ENCODE peak calls at places on chromosomes 3 and 15, in nine cellular contexts. Z is amygdala, E is AG10803, G is HT-29, B is aorta, T is AG09309, R is NCI-H2081, Q is fibroblast of mammary gland, W is foreskin fibroblast. J is an unnamed sample.

GRCh38 chr3:25897019-25897418 is 107.1 kb downstream of the OXSM start:
- DNase-seq in Z (no peak), E (no peak), G (peak; percentile 28), B (no peak), T (no peak), R (no peak), Q (no peak), W (no peak), J (no peak)

GRCh38 chr15:66850078-66850991 is 148.3 kb downstream of the SMAD6 start:
- DNase-seq in Z (no peak), E (peak; percentile 28), G (no peak), B (peak; percentile 83), T (no peak), R (no peak), Q (no peak), W (no peak), J (peak; percentile 77)

GRCh38 chr3:48408823-48409281 is 21.0 kb downstream of the PLXNB1 start:
- DNase-seq in Z (no peak), E (no peak), G (no peak), B (peak; percentile 37), T (no peak), R (no peak), Q (no peak), W (no peak), J (peak; percentile 18)

GRCh38 chr15:41597787-41598186 is 38.8 kb downstream of the TYRO3 start:
- DNase-seq in Z (no peak), E (no peak), G (no peak), B (no peak), T (no peak), R (no peak), Q (no peak), W (no peak), J (no peak)

GRCh38 chr3:183576487-183577107 is 21.1 kb upstream of the KLHL6 start:
- DNase-seq in Z (no peak), E (peak; percentile 29), G (no peak), B (no peak), T (no peak), R (peak; percentile 75), Q (peak; percentile 55), W (peak; percentile 33), J (no peak)

GRCh38 chr3:41200669-41201021 is 1.3 kb downstream of the CTNNB1 start:
- DNase-seq in Z (no peak), E (peak; percentile 56), G (peak; percentile 22), B (no peak), T (no peak), R (no peak), Q (peak; percentile 50), W (peak; percentile 61), J (peak; percentile 38)

GRCh38 chr15:42693496-42693895 is 43.4 kb downstream of the CDAN1 start:
- DNase-seq in Z (no peak), E (no peak), G (no peak), B (no peak), T (no peak), R (no peak), Q (no peak), W (no peak), J (no peak)

GRCh38 chr3:12944413-12944812 is 103.0 kb upstream of the RPL32 start:
- DNase-seq in Z (no peak), E (no peak), G (no peak), B (no peak), T (no peak), R (no peak), Q (no peak), W (peak; percentile 67), J (no peak)

GRCh38 chr15:85312486-85312885 is 67.9 kb upstream of the AKAP13 start:
- DNase-seq in Z (no peak), E (peak; percentile 18), G (no peak), B (no peak), T (no peak), R (no peak), Q (peak; percentile 56), W (no peak), J (no peak)

GRCh38 chr15:52093539-52094502 is 18.8 kb downstream of the BCL2L10 start:
- DNase-seq in Z (no peak), E (peak; percentile 97), G (peak; percentile 82), B (no peak), T (peak; percentile 82), R (no peak), Q (peak; percentile 98), W (peak; percentile 98), J (peak; percentile 80)

GRCh38 chr15:65056868-65057548 is 10.8 kb downstream of the RASL12 start:
- DNase-seq in Z (no peak), E (no peak), G (peak; percentile 97), B (no peak), T (no peak), R (no peak), Q (no peak), W (no peak), J (no peak)

GRCh38 chr3:145522893-145523651 is 637.9 kb downstream of the PLOD2 start:
- DNase-seq in Z (no peak), E (no peak), G (no peak), B (no peak), T (no peak), R (no peak), Q (no peak), W (no peak), J (peak; percentile 57)

GRCh38 chr15:79970921-79971434 is at the start of gene BCL2A1:
- DNase-seq in Z (no peak), E (peak; percentile 83), G (no peak), B (no peak), T (peak; percentile 61), R (no peak), Q (peak; percentile 95), W (peak; percentile 75), J (no peak)

GRCh38 chr3:13927295-13927694 is 47.4 kb upstream of the WNT7A start:
- DNase-seq in Z (no peak), E (no peak), G (peak; percentile 20), B (no peak), T (no peak), R (no peak), Q (no peak), W (no peak), J (no peak)

GRCh38 chr15:81410318-81410753 is 36.3 kb upstream of the TMC3 start:
- DNase-seq in Z (no peak), E (peak; percentile 85), G (peak; percentile 84), B (no peak), T (peak; percentile 46), R (peak; percentile 82), Q (peak; percentile 88), W (peak; percentile 91), J (peak; percentile 79)

GRCh38 chr3:53156368-53156834 is 4.6 kb upstream of the PRKCD start:
- DNase-seq in Z (no peak), E (no peak), G (peak; percentile 20), B (no peak), T (no peak), R (no peak), Q (peak; percentile 13), W (peak; percentile 38), J (no peak)

GRCh38 chr3:1087066-1087555 is 5.7 kb upstream of the CNTN6 start:
- DNase-seq in Z (no peak), E (peak; percentile 94), G (peak; percentile 36), B (peak; percentile 86), T (peak; percentile 59), R (peak; percentile 31), Q (peak; percentile 91), W (peak; percentile 85), J (peak; percentile 68)

GRCh38 chr3:10389995-10390394 is 69.1 kb upstream of the SEC13 start:
- DNase-seq in Z (no peak), E (no peak), G (no peak), B (no peak), T (no peak), R (no peak), Q (no peak), W (no peak), J (no peak)

GRCh38 chr15:64009798-64010241 is 36.5 kb downstream of the DAPK2 start:
- DNase-seq in Z (no peak), E (peak; percentile 56), G (no peak), B (no peak), T (no peak), R (no peak), Q (peak; percentile 50), W (peak; percentile 71), J (no peak)

GRCh38 chr3:196120291-196120951 is 38.5 kb upstream of the TFRC start:
- DNase-seq in Z (no peak), E (no peak), G (no peak), B (no peak), T (no peak), R (peak; percentile 21), Q (no peak), W (no peak), J (peak; percentile 57)

GRCh38 chr3:67090472-67090871 is 92.4 kb downstream of the KBTBD8 start:
- DNase-seq in Z (no peak), E (peak; percentile 51), G (no peak), B (no peak), T (peak; percentile 14), R (no peak), Q (peak; percentile 52), W (peak; percentile 86), J (no peak)

GRCh38 chr3:49689046-49689886 is at the start of the genes MST1 and RNF123:
- DNase-seq in Z (no peak), E (peak; percentile 87), G (peak; percentile 78), B (peak; percentile 98), T (peak; percentile 43), R (no peak), Q (peak; percentile 84), W (peak; percentile 97), J (peak; percentile 79)

GRCh38 chr3:194890086-194890485 is 204.4 kb downstream of the FAM43A start:
- DNase-seq in Z (no peak), E (no peak), G (no peak), B (no peak), T (no peak), R (no peak), Q (no peak), W (no peak), J (no peak)

GRCh38 chr15:99954361-99955180 is 221.3 kb upstream of the LYSMD4 start:
- DNase-seq in Z (no peak), E (no peak), G (no peak), B (no peak), T (no peak), R (no peak), Q (peak; percentile 10), W (peak; percentile 7), J (no peak)

GRCh38 chr3:170701696-170702678 is 116.1 kb upstream of the SLC7A14 start:
- DNase-seq in Z (no peak), E (no peak), G (no peak), B (no peak), T (no peak), R (no peak), Q (peak; percentile 30), W (peak; percentile 43), J (no peak)

GRCh38 chr15:73331991-73332925 is 36.5 kb downstream of the HCN4 start:
- DNase-seq in Z (no peak), E (no peak), G (no peak), B (peak; percentile 47), T (no peak), R (no peak), Q (no peak), W (no peak), J (no peak)

GRCh38 chr3:115855911-115856310 is 232.6 kb downstream of the GAP43 start:
- DNase-seq in Z (no peak), E (peak; percentile 40), G (no peak), B (no peak), T (peak; percentile 23), R (no peak), Q (peak; percentile 64), W (peak; percentile 69), J (no peak)

GRCh38 chr3:128073185-128073725 is 21.0 kb downstream of the SEC61A1 start:
- DNase-seq in Z (no peak), E (no peak), G (no peak), B (no peak), T (no peak), R (no peak), Q (no peak), W (no peak), J (no peak)

GRCh38 chr3:11495948-11496557 is 147.7 kb downstream of the VGLL4 start:
- DNase-seq in Z (no peak), E (no peak), G (no peak), B (no peak), T (no peak), R (peak; percentile 36), Q (no peak), W (no peak), J (no peak)

GRCh38 chr3:196127308-196128040 is 45.6 kb upstream of the TFRC start:
- DNase-seq in Z (no peak), E (no peak), G (no peak), B (no peak), T (no peak), R (no peak), Q (no peak), W (no peak), J (no peak)

J was measured in tibial artery.